ENCODE peak calls at places on chromosomes 12 and 14, in eight cellular contexts. A is pancreas, G is fibroblast of lung, W is uterus, D is breast epithelium, R is Panc1, F is heart left ventricle, T is suprapubic skin. V is an unnamed sample.

GRCh38 chr14:61603736-61604135 is 91.6 kb upstream of the HIF1A start:
- DNase-seq in A (no peak), G (no peak), W (no peak), D (no peak), R (no peak), F (no peak), T (no peak), V (no peak)

GRCh38 chr12:110694330-110694891 is 5.5 kb upstream of the HVCN1 start:
- DNase-seq in A (peak; percentile 46), G (no peak), W (no peak), D (no peak), R (no peak), F (peak; percentile 61), T (no peak), V (peak; percentile 43)

GRCh38 chr14:54194501-54194900 is 202.3 kb upstream of the CDKN3 start:
- DNase-seq in A (no peak), G (peak; percentile 73), W (no peak), D (no peak), R (no peak), F (no peak), T (no peak), V (no peak)

GRCh38 chr14:61051046-61051445 is 70.0 kb downstream of the SLC38A6 start:
- DNase-seq in A (no peak), G (peak; percentile 68), W (no peak), D (no peak), R (no peak), F (peak; percentile 21), T (no peak), V (peak; percentile 13)

GRCh38 chr12:1429980-1430379 is 164.4 kb downstream of the FBXL14 start:
- DNase-seq in A (no peak), G (peak; percentile 87), W (no peak), D (no peak), R (no peak), F (no peak), T (no peak), V (no peak)

GRCh38 chr14:98766818-98767217 is 505.2 kb downstream of the BCL11B start:
- DNase-seq in A (no peak), G (no peak), W (no peak), D (no peak), R (no peak), F (no peak), T (no peak), V (no peak)

GRCh38 chr12:132021031-132021871 is 71.5 kb downstream of the EP400 start:
- DNase-seq in A (no peak), G (no peak), W (peak; percentile 32), D (no peak), R (no peak), F (no peak), T (no peak), V (no peak)

GRCh38 chr14:70289138-70289537 is 70.3 kb downstream of the COX16 start:
- DNase-seq in A (no peak), G (no peak), W (no peak), D (no peak), R (no peak), F (no peak), T (no peak), V (no peak)

GRCh38 chr14:64118892-64119291 is 175.3 kb downstream of the ESR2 start:
- DNase-seq in A (no peak), G (no peak), W (no peak), D (no peak), R (no peak), F (no peak), T (no peak), V (no peak)

DNA sequence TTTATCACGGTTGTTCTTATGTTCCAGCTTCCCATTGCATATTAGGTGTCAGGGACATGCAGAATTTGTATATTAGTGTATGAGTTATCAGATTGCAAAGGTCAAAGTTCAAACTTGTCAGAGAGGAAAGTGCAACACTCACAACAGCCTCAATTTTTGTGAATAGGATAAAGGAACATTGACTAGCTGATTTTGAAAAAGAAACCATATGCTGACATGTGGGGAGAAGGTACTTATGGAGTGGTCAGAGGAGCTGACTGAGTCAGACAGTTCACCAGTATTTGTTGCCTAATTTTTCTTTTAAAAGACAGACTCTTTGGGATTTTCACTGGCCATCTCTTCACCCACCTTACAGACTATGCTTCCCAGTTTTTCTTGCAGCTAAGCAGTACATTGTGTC is 222.1 kb downstream of the C12orf50 start:
- DNase-seq in A (no peak), G (peak; percentile 55), W (no peak), D (no peak), R (no peak), F (no peak), T (no peak), V (no peak)
- H3K4me1 ChIP-seq in A (no peaks in the 10 kb centered on the region), G (peaks cover 5% of the 10 kb centered on the region), W (no peaks in the 10 kb centered on the region), D (no peaks in the 10 kb centered on the region), R (no peaks in the 10 kb centered on the region), F (no peaks in the 10 kb centered on the region), T (peaks cover 3% of the 10 kb centered on the region), V (no peaks in the 10 kb centered on the region)

GRCh38 chr12:101637936-101638335 is 43.2 kb downstream of the MYBPC1 start:
- DNase-seq in A (no peak), G (no peak), W (no peak), D (no peak), R (no peak), F (no peak), T (no peak), V (no peak)
- H3K27me3 ChIP-seq in A (no peaks in the 10 kb centered on the region), G (peaks cover 6% of the 10 kb centered on the region), W (no peaks in the 10 kb centered on the region), D (no peaks in the 10 kb centered on the region), R (peaks cover 2% of the 10 kb centered on the region), F (peaks cover 12% of the 10 kb centered on the region), T (peaks cover 6% of the 10 kb centered on the region), V (no peaks in the 10 kb centered on the region)

DNA sequence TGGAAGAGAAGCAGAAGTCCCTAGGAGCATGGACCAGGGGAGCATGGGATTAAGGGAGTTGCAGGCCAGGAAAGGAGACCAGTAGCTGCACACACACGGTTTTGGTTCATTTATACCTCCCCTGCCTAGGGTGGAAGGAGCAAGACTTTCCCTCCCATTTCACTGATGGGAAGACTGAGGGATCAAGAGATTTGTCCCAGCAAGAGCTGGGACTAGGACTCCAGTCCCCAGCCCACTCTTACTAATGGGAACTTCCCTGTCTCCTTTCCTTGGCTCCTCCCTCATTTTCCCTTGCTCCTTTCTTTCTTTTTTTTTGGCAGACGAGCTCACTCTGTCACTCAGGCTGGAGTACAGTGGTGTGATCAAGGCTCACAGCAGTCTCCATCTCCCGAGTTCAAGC is 13.0 kb downstream of the SCNN1A start:
- DNase-seq in A (no peak), G (no peak), W (no peak), D (no peak), R (no peak), F (no peak), T (no peak), V (no peak)
- H3K9me3 ChIP-seq in A (no peaks in the 10 kb centered on the region), G (no peaks in the 10 kb centered on the region), W (no peaks in the 10 kb centered on the region), D (no peaks in the 10 kb centered on the region), R (no peaks in the 10 kb centered on the region), F (no peaks in the 10 kb centered on the region), T (no peaks in the 10 kb centered on the region), V (no peaks in the 10 kb centered on the region)

GRCh38 chr14:106848330-106849121 is 1322.1 kb downstream of the TMEM121 start:
- DNase-seq in A (peak; percentile 42), G (no peak), W (peak; percentile 27), D (no peak), R (no peak), F (no peak), T (no peak), V (no peak)
- H3K4me1 ChIP-seq in A (no peaks in the 10 kb centered on the region), G (no peaks in the 10 kb centered on the region), W (peaks cover 3% of the 10 kb centered on the region), D (no peaks in the 10 kb centered on the region), R (peaks cover 8% of the 10 kb centered on the region), F (no peaks in the 10 kb centered on the region), T (peaks cover 4% of the 10 kb centered on the region), V (no peaks in the 10 kb centered on the region)

DNA sequence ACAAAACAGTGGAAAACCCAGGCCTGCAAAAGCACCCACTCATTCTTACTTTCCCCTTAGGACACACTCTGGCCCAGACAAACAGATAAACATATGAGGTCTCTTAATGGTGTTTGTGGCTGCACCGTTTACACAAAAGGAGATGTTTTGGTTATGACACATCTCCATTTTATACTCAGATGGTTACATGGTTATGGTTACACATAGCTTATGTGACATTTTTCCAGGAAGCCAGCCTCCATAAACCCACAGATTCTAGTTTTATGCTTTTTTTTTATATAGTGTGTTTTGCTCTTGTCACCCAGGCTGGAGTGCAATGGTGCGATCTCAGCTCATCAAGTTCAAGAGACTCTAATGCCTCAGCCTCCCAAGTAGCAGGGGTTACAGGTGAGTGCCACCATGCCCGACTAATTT is 3.5 kb upstream of the KLRD1 start:
- DNase-seq in A (no peak), G (peak; percentile 87), W (no peak), D (no peak), R (no peak), F (no peak), T (no peak), V (no peak)
- H3K27me3 ChIP-seq in A (no peaks in the 10 kb centered on the region), G (no peaks in the 10 kb centered on the region), W (no peaks in the 10 kb centered on the region), D (no peaks in the 10 kb centered on the region), R (no peaks in the 10 kb centered on the region), F (no peaks in the 10 kb centered on the region), T (no peaks in the 10 kb centered on the region), V (no peaks in the 10 kb centered on the region)

DNA sequence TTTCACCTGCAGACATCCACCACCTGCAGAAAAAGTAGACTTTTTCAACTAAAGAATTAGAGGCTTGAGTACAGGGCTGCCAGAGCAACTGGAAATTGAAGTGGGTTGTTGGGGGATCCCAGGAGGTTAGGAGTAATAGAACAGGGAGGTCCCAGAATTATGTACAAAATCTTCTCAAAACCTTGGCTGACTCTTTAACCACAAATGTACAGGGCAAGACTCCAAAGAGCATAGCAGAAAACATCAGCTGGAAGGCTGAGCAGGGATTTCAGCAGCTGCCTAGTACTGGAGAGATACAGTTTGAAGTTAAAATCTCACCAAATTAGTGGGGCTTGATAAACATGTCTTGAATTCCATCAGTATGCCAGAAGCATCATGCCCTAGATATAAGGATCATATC is 191.6 kb downstream of the CRADD start:
- DNase-seq in A (no peak), G (peak; percentile 85), W (no peak), D (no peak), R (no peak), F (no peak), T (no peak), V (no peak)
- H3K9me3 ChIP-seq in A (no peaks in the 10 kb centered on the region), G (no peaks in the 10 kb centered on the region), W (no peaks in the 10 kb centered on the region), D (peaks cover 38% of the 10 kb centered on the region), R (peaks cover 23% of the 10 kb centered on the region), F (peaks cover 67% of the 10 kb centered on the region), T (peaks cover 42% of the 10 kb centered on the region), V (no peaks in the 10 kb centered on the region)